ENCODE peak calls at places on chromosomes 2 and 18, in six cellular contexts. T, O, G, Z, D and S are unnamed samples.
A peak's percentile ranks its signal among the peaks of the same experiment; 100 is the strongest.

GRCh38 chr2:19900536-19901200 is 1.1 kb downstream of the TTC32 start:
- DNase-seq in D (peak; percentile 25), O (no peak), Z (no peak), G (no peak), T (no peak), S (no peak)

GRCh38 chr18:59323931-59324622 is 5.6 kb upstream of the CPLX4 start:
- DNase-seq in T (no peak), G (no peak), O (no peak), Z (no peak), D (no peak), S (no peak)

GRCh38 chr2:69095246-69095645 is 82.3 kb downstream of the ANTXR1 start:
- DNase-seq in Z (no peak), O (no peak), D (peak; percentile 75), G (no peak), T (no peak), S (no peak)

GRCh38 chr2:134402385-134402784 is 148.5 kb downstream of the MGAT5 start:
- DNase-seq in Z (no peak), G (no peak), D (peak; percentile 88), T (no peak), O (no peak), S (peak; percentile 55)

GRCh38 chr2:54455584-54456525 is at the start of gene SPTBN1:
- DNase-seq in O (peak; percentile 36), D (peak; percentile 98), T (peak; percentile 64), Z (peak; percentile 94), G (peak; percentile 70), S (peak; percentile 95)

GRCh38 chr2:127901339-127902072 is 15.8 kb upstream of the AMMECR1L start:
- DNase-seq in O (no peak), T (no peak), G (no peak), Z (peak; percentile 67), D (peak; percentile 75), S (peak; percentile 79)

GRCh38 chr2:1997409-1997808 is 253.1 kb upstream of the PXDN start:
- DNase-seq in O (no peak), G (no peak), D (no peak), T (no peak), Z (no peak), S (no peak)

GRCh38 chr2:20221169-20221938 is 3.6 kb downstream of the SDC1 start:
- DNase-seq in Z (no peak), G (no peak), D (peak; percentile 38), T (no peak), O (no peak), S (no peak)

GRCh38 chr2:31831585-31831984 is 179.2 kb downstream of the MEMO1 start:
- DNase-seq in G (no peak), T (no peak), Z (no peak), O (no peak), D (no peak), S (no peak)

GRCh38 chr2:121036226-121036692 is 248.7 kb downstream of the TFCP2L1 start:
- DNase-seq in G (no peak), T (no peak), O (no peak), Z (no peak), D (no peak), S (no peak)

GRCh38 chr2:171893196-171893823 is 734 bp downstream of the SLC25A12 start:
- DNase-seq in T (no peak), G (no peak), O (no peak), D (no peak), Z (no peak), S (no peak)

GRCh38 chr2:113692698-113693428 is 63.6 kb downstream of the SLC35F5 start:
- DNase-seq in Z (no peak), T (no peak), G (no peak), O (no peak), D (no peak), S (no peak)

GRCh38 chr2:233676046-233676445 is 4.3 kb downstream of the UGT1A9 start:
- DNase-seq in D (no peak), T (no peak), Z (no peak), G (no peak), O (no peak), S (no peak)

GRCh38 chr2:240392084-240392947 is 43.1 kb upstream of the GPC1 start:
- DNase-seq in G (peak; percentile 36), O (no peak), Z (no peak), D (peak; percentile 29), T (no peak), S (peak; percentile 44)

GRCh38 chr2:226742346-226742745 is 57.3 kb downstream of the IRS1 start:
- DNase-seq in D (peak; percentile 33), Z (peak; percentile 37), G (no peak), O (no peak), T (no peak), S (peak; percentile 52)

GRCh38 chr2:94874277-94874997 is 3.2 kb downstream of the TEKT4 start:
- DNase-seq in G (peak; percentile 74), D (peak; percentile 37), O (peak; percentile 32), T (no peak), Z (peak; percentile 25), S (peak; percentile 70)

GRCh38 chr18:24600076-24600654 is 139.7 kb downstream of the HRH4 start:
- DNase-seq in T (no peak), O (no peak), D (peak; percentile 76), G (no peak), Z (no peak), S (no peak)

GRCh38 chr18:21315741-21316187 is 73.7 kb downstream of the GREB1L start:
- DNase-seq in Z (no peak), D (no peak), O (no peak), T (no peak), G (no peak), S (no peak)

GRCh38 chr2:200373973-200374416 is 67.5 kb downstream of the SPATS2L start:
- DNase-seq in O (no peak), T (no peak), Z (no peak), G (no peak), D (no peak), S (no peak)

GRCh38 chr2:122077771-122078170 is 322.3 kb downstream of the TSN start:
- DNase-seq in T (no peak), G (no peak), Z (no peak), D (no peak), O (no peak), S (no peak)

DNA sequence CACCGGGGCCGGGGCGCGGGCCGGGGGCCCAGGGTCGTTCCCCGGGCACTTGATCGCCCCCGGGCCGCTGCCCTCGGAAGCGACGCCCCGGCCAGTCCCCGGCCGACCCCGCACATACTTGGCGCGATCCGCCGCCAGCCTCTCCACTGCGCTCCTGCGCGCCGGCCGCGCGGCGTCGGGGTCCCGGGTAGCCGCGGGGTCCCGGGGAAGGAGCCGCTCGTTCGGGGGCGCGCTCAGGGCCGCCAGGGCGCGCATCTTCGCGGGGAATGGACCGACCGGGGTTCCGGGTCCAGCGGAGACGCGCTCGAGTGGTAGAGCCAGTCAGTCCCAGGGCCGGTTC is 204 bp downstream of the FAM110C start:
- DNase-seq in T (no peak), G (no peak), D (no peak), O (no peak), Z (no peak), S (no peak)
- H3K27ac ChIP-seq in T (peak overlapping the region; percentile 96), G (peak overlapping the region; percentile 98), D (no peak overlapping the region), O (no peak overlapping the region), Z (peak overlapping the region; percentile 87), S (peak overlapping the region; percentile 5)

GRCh38 chr2:218002103-218002502 is 692 bp downstream of the TNS1 start:
- DNase-seq in Z (no peak), T (no peak), O (no peak), D (no peak), G (no peak), S (peak; percentile 58)
- H3K4me1 ChIP-seq in Z (peaks cover 42% of the 10 kb centered on the region), T (peaks cover 80% of the 10 kb centered on the region), O (no peaks in the 10 kb centered on the region), D (peaks cover 4% of the 10 kb centered on the region), G (no peaks in the 10 kb centered on the region), S (peaks cover 10% of the 10 kb centered on the region)

GRCh38 chr2:48693645-48694044 is 61.9 kb downstream of the LHCGR start:
- DNase-seq in O (no peak), Z (no peak), G (no peak), T (no peak), D (no peak), S (no peak)
- H3K27ac ChIP-seq in O (no peak overlapping the region), Z (no peak overlapping the region), G (no peak overlapping the region), T (no peak overlapping the region), D (no peak overlapping the region), S (no peak overlapping the region)

DNA sequence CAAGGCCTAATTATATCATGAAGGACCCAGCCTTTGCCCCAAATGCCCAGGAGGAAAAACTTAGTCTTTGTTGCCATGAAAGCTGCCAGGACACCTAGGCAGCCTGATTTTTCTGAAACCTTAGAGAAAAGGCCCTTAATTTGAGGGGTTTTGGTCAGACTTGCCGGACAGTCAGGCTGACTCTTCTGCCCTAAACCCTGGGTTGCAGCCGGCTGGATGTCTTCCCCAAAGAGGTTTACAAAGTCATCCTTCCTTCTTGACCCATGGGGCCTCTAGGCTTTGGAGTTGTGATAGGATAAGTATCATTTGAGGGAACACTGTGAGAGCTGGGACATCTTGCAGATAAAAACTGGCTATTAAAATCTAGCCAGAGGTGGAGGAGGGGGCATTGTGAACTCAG is 2.4 kb upstream of the HOXD1 start:
- DNase-seq in G (no peak), O (no peak), Z (no peak), D (no peak), T (no peak), S (no peak)
- H3K4me1 ChIP-seq in G (peaks cover 16% of the 10 kb centered on the region), O (no peaks in the 10 kb centered on the region), Z (peaks cover 33% of the 10 kb centered on the region), D (no peaks in the 10 kb centered on the region), T (peaks cover 28% of the 10 kb centered on the region), S (no peaks in the 10 kb centered on the region)

DNA sequence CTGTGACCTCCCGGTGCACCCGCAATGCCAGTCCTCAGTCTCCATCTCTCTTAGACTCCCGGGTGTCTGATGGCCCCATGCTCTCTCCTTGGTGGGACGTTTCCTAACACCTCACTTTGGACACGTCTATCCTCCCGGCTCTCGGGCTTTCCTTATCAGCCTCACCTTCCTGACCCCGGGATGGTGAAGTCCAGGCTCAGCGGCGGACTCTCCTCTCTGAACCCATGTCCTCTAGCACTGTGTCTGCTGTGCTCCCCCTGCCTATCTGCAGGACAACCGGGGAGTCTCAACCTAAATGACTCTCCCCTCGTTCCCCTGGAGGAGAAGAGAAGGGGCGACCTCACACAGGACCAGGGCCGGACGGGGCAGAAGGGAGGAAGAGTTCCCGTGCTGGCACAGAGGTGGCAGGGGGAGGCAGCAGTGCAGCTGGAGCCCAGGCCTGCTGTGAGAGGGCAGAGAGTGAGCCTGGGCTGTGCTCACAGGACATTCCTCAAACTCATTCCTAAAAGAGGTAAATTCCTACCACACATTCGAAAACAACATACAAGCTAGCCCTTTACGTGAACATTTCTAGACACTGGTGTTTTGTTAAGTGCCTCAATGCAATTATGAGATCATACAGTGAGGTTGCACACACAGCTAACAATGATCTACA is 41.9 kb downstream of the MBP start:
- DNase-seq in T (no peak), Z (no peak), O (no peak), G (no peak), D (no peak), S (no peak)
- H3K27ac ChIP-seq in T (no peak overlapping the region), Z (peak overlapping the region; percentile 90), O (peak overlapping the region; percentile 70), G (no peak overlapping the region), D (no peak overlapping the region), S (no peak overlapping the region)

GRCh38 chr2:197058777-197059176 is 132.3 kb upstream of the PGAP1 start:
- DNase-seq in T (no peak), Z (no peak), O (no peak), G (no peak), D (no peak), S (no peak)

GRCh38 chr2:197057946-197058345 is 131.4 kb upstream of the PGAP1 start:
- DNase-seq in Z (no peak), D (peak; percentile 18), T (no peak), O (no peak), G (no peak), S (no peak)

GRCh38 chr2:197054437-197054836 is 127.9 kb upstream of the PGAP1 start:
- DNase-seq in Z (no peak), D (no peak), O (no peak), G (no peak), T (no peak), S (no peak)

GRCh38 chr2:197055045-197055444 is 128.5 kb upstream of the PGAP1 start:
- DNase-seq in D (no peak), G (no peak), O (no peak), Z (no peak), T (no peak), S (no peak)

GRCh38 chr2:197059498-197059897 is 133.0 kb upstream of the PGAP1 start:
- DNase-seq in D (no peak), G (no peak), T (no peak), O (no peak), Z (no peak), S (no peak)
- H3K4me1 ChIP-seq in D (no peaks in the 10 kb centered on the region), G (no peaks in the 10 kb centered on the region), T (no peaks in the 10 kb centered on the region), O (no peaks in the 10 kb centered on the region), Z (no peaks in the 10 kb centered on the region), S (no peaks in the 10 kb centered on the region)